ENCODE peak calls at places on chromosomes 4 and X, in six cellular contexts. I is fibroblast of lung, O is HCT116, H is MM.1S, S is GM23248, J is astrocyte. K is an unnamed sample. For H3K36me3, the result is how much of the 10 kb centered on the place peaks cover.

GRCh38 chrX:38275615-38276014 is 51.7 kb downstream of the RPGR start:
- DNase-seq in S (peak), J (peak), O (peak), H (no peak), I (peak), K (peak)

GRCh38 chr4:7421356-7422097 is 13.2 kb downstream of the PSAPL1 start:
- DNase-seq in I (no peak), O (no peak), J (no peak), S (no peak), H (no peak), K (no peak)

GRCh38 chr4:100907465-100908454 is 389.9 kb upstream of the EMCN start:
- DNase-seq in H (no peak), O (no peak), I (peak), S (peak), J (peak), K (peak)

GRCh38 chrX:101411984-101412383 is 4.0 kb downstream of the HNRNPH2 start:
- DNase-seq in J (no peak), S (no peak), H (no peak), I (no peak), O (no peak), K (no peak)

GRCh38 chr4:150972592-150972991 is 42.5 kb downstream of the LRBA start:
- DNase-seq in O (no peak), I (peak), S (no peak), H (no peak), J (peak), K (no peak)

GRCh38 chr4:119394826-119395225 is 72.9 kb upstream of the FABP2 start:
- DNase-seq in I (no peak), H (no peak), S (no peak), O (no peak), J (no peak), K (no peak)

GRCh38 chrX:26914232-26914631 is 548.9 kb downstream of the PPP4R3C start:
- DNase-seq in H (no peak), J (no peak), O (no peak), S (peak), I (peak), K (no peak)

GRCh38 chrX:19776753-19777152 is 110.6 kb downstream of the SH3KBP1 start:
- DNase-seq in I (no peak), H (peak), S (no peak), J (no peak), O (no peak), K (no peak)

GRCh38 chr4:95693594-95693993 is 144.8 kb upstream of the UNC5C start:
- DNase-seq in I (peak), O (peak), S (no peak), H (peak), J (peak), K (peak)

GRCh38 chrX:150935466-150935865 is 37.0 kb upstream of the CD99L2 start:
- DNase-seq in O (no peak), H (no peak), S (peak), J (peak), I (peak), K (peak)

GRCh38 chr4:8508266-8508665 is 67.7 kb downstream of the TRMT44 start:
- DNase-seq in O (no peak), H (no peak), S (no peak), I (no peak), J (no peak), K (no peak)

GRCh38 chr4:185256444-185256843 is 47.0 kb downstream of the SNX25 start:
- DNase-seq in I (peak), H (no peak), J (peak), O (peak), S (peak), K (peak)

GRCh38 chrX:32010157-32010656 is 938.4 kb upstream of the FTHL17 start:
- DNase-seq in H (no peak), I (no peak), J (no peak), O (no peak), S (no peak), K (no peak)

GRCh38 chr4:55973650-55974049 is 24.9 kb downstream of the CEP135 start:
- DNase-seq in S (no peak), O (no peak), I (no peak), J (no peak), H (no peak), K (no peak)

GRCh38 chr4:55980725-55981124 is 32.0 kb downstream of the CEP135 start:
- DNase-seq in H (no peak), J (no peak), S (no peak), I (no peak), O (no peak), K (no peak)

DNA sequence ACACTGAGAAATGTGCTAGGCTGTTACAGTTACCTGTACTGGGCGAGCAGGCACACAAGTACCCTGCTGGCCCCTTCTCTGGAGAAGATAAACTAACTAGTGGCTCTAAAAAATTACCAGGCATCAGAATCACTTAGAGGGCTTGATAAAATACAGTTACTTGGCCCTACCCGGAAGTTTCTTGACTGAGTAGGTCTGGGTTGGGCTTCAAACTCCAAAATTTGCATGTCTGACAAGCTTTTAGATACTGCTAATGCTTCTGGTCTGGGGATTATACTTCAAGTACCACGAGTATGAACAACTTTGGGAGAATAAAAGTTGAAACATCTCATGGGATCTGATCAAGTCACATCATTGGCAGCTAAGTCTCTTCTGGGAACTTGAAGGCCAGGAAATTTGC is 30.8 kb downstream of the CEP135 start:
- DNase-seq in O (no peak), I (no peak), S (no peak), H (no peak), J (no peak), K (no peak)
- H3K36me3 ChIP-seq in O (under half), I (under half), S (under half), H (under half), J (under half), K (under half)

GRCh38 chr4:41156574-41156973 is 57.8 kb downstream of the APBB2 start:
- DNase-seq in O (peak), J (peak), I (peak), H (no peak), S (peak), K (peak)

GRCh38 chr4:41154001-41154813 is 60.1 kb downstream of the APBB2 start:
- DNase-seq in J (no peak), I (no peak), H (no peak), S (no peak), O (no peak), K (no peak)

GRCh38 chr4:41155194-41155830 is 59.0 kb downstream of the APBB2 start:
- DNase-seq in O (no peak), J (peak), S (peak), I (peak), H (no peak), K (no peak)

GRCh38 chr4:41157009-41157408 is 57.3 kb downstream of the APBB2 start:
- DNase-seq in I (no peak), J (no peak), H (no peak), S (no peak), O (no peak), K (no peak)

GRCh38 chr4:41154814-41155177 is 59.5 kb downstream of the APBB2 start:
- DNase-seq in I (peak), O (no peak), S (peak), J (peak), H (no peak), K (no peak)
- H3K9ac ChIP-seq in I (no peak), O (peak), S (peak), J (peak), H (no peak), K (no peak)

GRCh38 chrX:131402124-131402811 is 113.2 kb upstream of the IGSF1 start:
- DNase-seq in H (no peak), J (no peak), I (no peak), O (no peak), S (no peak), K (no peak)
- TF ChIP-seq EZH2 in H (no peak), J (no peak), I (no peak), O (no peak), S (no peak), K (no peak)

GRCh38 chr4:84688605-84689004 is 105.7 kb downstream of the CDS1 start:
- DNase-seq in J (no peak), O (no peak), I (no peak), S (no peak), H (no peak), K (no peak)

GRCh38 chr4:84685105-84685504 is 102.2 kb downstream of the CDS1 start:
- DNase-seq in I (no peak), S (no peak), O (no peak), H (no peak), J (no peak), K (no peak)

GRCh38 chr4:84691800-84692199 is 108.9 kb downstream of the CDS1 start:
- DNase-seq in O (no peak), S (peak), H (no peak), J (no peak), I (no peak), K (no peak)

GRCh38 chr4:84691170-84691691 is 108.3 kb downstream of the CDS1 start:
- DNase-seq in O (peak), S (peak), H (no peak), I (peak), J (peak), K (peak)

GRCh38 chr4:84690481-84690880 is 107.6 kb downstream of the CDS1 start:
- DNase-seq in O (no peak), J (no peak), S (peak), I (no peak), H (no peak), K (peak)
- H3K36me3 ChIP-seq in O (under half), J (under half), S (under half), I (under half), H (under half), K (under half)

GRCh38 chr4:168734703-168735688 is 238.1 kb downstream of the PALLD start:
- DNase-seq in S (no peak), J (no peak), H (no peak), I (no peak), O (no peak), K (no peak)

GRCh38 chr4:168737441-168738176 is 240.8 kb downstream of the PALLD start:
- DNase-seq in O (no peak), I (peak), S (no peak), H (no peak), J (peak), K (no peak)

GRCh38 chr4:168732714-168733113 is 235.9 kb downstream of the PALLD start:
- DNase-seq in I (no peak), O (no peak), S (no peak), J (no peak), H (no peak), K (no peak)

GRCh38 chr4:168736831-168737230 is 240.0 kb downstream of the PALLD start:
- DNase-seq in H (no peak), J (no peak), I (no peak), S (no peak), O (no peak), K (no peak)

GRCh38 chr4:168735735-168736134 is 238.9 kb downstream of the PALLD start:
- DNase-seq in J (no peak), O (no peak), S (no peak), H (no peak), I (no peak), K (no peak)
- H3K9ac ChIP-seq in J (no peak), O (no peak), S (no peak), H (no peak), I (no peak), K (no peak)

DNA sequence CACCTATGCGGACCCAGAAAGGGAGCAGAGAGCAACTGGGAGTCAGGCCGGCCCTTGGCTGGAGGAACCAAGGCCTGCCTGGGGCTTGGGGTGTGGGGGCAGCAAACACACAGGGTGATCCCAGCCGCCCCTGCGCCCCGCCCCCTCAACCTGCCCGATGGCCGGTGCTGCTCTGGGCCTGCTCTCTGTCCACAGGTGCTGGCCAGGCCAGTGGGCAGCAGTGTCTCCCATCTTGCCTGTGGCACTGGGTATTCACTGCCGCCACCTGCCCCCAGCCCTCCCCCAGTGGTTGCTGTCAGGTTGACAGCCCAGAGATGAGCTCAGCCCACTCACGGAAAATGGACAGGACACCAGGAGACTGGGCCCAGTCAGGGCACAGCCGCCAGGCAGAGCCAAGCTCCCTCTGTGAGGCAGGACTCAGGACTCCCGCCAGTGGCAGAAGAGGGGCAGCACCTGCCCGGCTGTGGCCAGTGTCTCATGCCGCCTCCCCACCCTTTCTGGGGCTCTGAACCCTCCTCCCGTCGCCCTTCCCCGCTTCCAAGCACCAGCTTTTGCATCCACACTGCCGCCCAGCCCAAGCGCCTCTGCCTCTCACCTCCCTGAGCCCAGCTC is 4.7 kb downstream of the NKX1-1 start:
- DNase-seq in O (no peak), I (no peak), S (no peak), J (no peak), H (no peak), K (no peak)
- TF ChIP-seq EZH2 in O (no peak), I (no peak), S (no peak), J (no peak), H (no peak), K (no peak)

DNA sequence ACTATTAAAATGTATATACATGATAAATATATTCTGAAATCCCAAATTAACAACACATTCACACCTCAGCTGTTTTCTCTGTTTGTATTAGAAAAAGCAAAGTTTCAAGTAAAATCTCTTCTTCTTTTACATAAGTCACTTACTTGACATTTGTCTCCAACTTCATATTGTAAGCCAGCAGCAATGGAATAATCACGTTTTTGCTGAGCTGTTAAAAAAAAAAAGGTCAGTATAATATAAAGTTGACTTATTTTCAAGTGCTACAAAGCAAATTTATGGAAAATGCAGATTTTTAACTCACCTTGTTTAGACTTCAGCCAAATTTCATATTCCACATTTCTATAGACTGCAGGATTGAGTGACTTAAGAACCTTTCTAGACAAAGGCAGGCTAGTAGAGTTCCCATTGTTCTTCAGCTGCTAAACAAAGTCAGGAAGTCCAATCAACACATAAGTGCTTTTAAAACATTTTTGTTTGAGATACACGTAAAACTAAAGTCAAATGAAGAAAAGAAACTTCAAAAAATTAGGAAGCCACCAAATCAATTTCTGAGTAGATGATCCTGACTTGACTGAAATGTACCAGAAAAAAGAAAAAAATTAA is 25.0 kb downstream of the OTUD4 start:
- DNase-seq in S (no peak), H (no peak), I (no peak), J (no peak), O (no peak), K (no peak)
- H3K36me3 ChIP-seq in S (under half), H (under half), I (under half), J (under half), O (under half), K (half or more)

GRCh38 chr4:73725499-73725898 is 14.9 kb upstream of the CXCL8 start:
- DNase-seq in O (no peak), J (peak), H (no peak), S (no peak), I (no peak), K (no peak)
- H3K9ac ChIP-seq in O (no peak), J (peak), H (no peak), S (peak), I (no peak), K (peak)

GRCh38 chrX:72305286-72306084 is at the start of gene CITED1:
- DNase-seq in S (peak), I (peak), J (no peak), O (no peak), H (peak), K (no peak)
- TF ChIP-seq EZH2 in S (peak), I (peak), J (peak), O (no peak), H (no peak), K (peak)

DNA sequence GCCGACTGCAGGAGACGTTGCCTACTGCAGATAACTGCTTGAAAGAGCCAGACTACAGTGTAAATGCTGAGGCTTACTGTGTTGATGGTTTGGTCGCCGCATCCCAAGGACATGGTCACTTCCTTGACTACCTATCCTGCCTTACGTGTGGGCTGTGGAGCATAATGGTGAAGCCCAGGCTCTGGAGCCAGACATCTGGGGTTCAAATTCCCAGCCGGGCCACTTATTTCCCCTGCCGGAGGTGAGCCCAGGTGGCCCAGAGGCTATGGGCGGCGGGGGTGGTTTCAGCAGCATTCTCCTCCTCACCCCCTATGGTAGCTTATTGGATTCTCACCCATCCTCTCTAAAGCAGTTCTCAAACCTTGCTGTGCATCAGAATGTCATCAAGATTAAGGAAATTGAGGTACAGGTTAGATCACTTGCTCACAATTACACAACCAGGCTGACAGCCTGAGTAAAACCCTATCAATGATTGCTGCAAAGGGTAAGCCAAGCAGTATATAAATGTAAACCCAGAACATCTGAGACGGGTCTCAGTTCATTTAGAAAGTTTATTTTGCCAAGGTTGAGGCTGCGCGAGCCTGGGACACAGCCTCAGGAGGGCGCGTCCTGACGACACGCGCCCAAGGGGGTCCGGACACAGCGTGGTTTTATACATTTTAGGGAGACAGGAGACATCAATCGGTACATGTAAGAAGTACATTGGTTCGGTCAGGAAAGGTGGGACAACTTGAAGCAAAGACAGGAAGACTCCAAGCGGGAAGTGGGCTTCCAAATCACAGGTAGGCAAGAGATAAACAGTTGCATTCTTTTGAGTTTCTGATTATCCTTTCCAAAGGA is 48.5 kb downstream of the EVC start:
- DNase-seq in H (no peak), I (no peak), J (no peak), O (no peak), S (no peak), K (no peak)
- H3K36me3 ChIP-seq in H (under half), I (under half), J (under half), O (under half), S (under half), K (under half)